ENCODE peak calls at places on chromosome 9, in five cellular contexts. D is A549, Q is endodermal cell, H is astrocyte, S is RWPE1. Y is an unnamed sample.

GRCh38 chr9:134388976-134389375 is 62.7 kb downstream of the RXRA start:
- DNase-seq in D (no peak), Q (no peak), H (no peak), S (no peak), Y (no peak)

GRCh38 chr9:34654317-34655083 is 2.5 kb downstream of the IL11RA start:
- DNase-seq in D (no peak), Q (no peak), H (no peak), S (no peak), Y (no peak)

GRCh38 chr9:23789529-23790254 is 36.3 kb downstream of the ELAVL2 start:
- DNase-seq in D (no peak), Q (no peak), H (no peak), S (no peak), Y (no peak)

GRCh38 chr9:96139592-96140251 is 162.3 kb downstream of the HSD17B3 start:
- DNase-seq in D (peak), Q (no peak), H (peak), S (peak), Y (no peak)

GRCh38 chr9:91255327-91255726 is 106.4 kb downstream of the AUH start:
- DNase-seq in D (no peak), Q (no peak), H (peak), S (no peak), Y (no peak)

GRCh38 chr9:74499111-74499601 is 2.0 kb downstream of the RORB start:
- DNase-seq in D (no peak), Q (peak), H (peak), S (no peak), Y (peak)

GRCh38 chr9:20832775-20833174 is 148.7 kb downstream of the FOCAD start:
- DNase-seq in D (no peak), Q (no peak), H (no peak), S (no peak), Y (no peak)

GRCh38 chr9:21031818-21032203 is 371 bp upstream of the HACD4 start:
- DNase-seq in D (no peak), Q (no peak), H (no peak), S (no peak), Y (no peak)

GRCh38 chr9:137319434-137319975 is 17.4 kb upstream of the NRARP start:
- DNase-seq in D (peak), Q (peak), H (no peak), S (no peak), Y (no peak)

GRCh38 chr9:20553750-20554149 is 68.5 kb downstream of the MLLT3 start:
- DNase-seq in D (no peak), Q (no peak), H (no peak), S (no peak), Y (no peak)

GRCh38 chr9:90825586-90825985 is 24.0 kb downstream of the SYK start:
- DNase-seq in D (no peak), Q (no peak), H (no peak), S (no peak), Y (no peak)

GRCh38 chr9:124220551-124221451 is 36.9 kb upstream of the NEK6 start:
- DNase-seq in D (peak), Q (peak), H (peak), S (peak), Y (no peak)

GRCh38 chr9:138009016-138009415 is 131.4 kb downstream of the CACNA1B start:
- DNase-seq in D (no peak), Q (peak), H (no peak), S (no peak), Y (peak)

GRCh38 chr9:35431467-35431866 is 58.4 kb upstream of the RUSC2 start:
- DNase-seq in D (no peak), Q (no peak), H (no peak), S (no peak), Y (no peak)

GRCh38 chr9:34233691-34234090 is 54.8 kb downstream of the UBAP1 start:
- DNase-seq in D (no peak), Q (no peak), H (no peak), S (no peak), Y (no peak)

GRCh38 chr9:121750715-121751623 is 99.5 kb downstream of the DAB2IP start:
- DNase-seq in D (no peak), Q (peak), H (no peak), S (no peak), Y (no peak)

GRCh38 chr9:34486572-34486971 is 28.0 kb downstream of the DNAI1 start:
- DNase-seq in D (no peak), Q (no peak), H (no peak), S (no peak), Y (no peak)

GRCh38 chr9:114027159-114027895 is 50.8 kb downstream of the AMBP start:
- DNase-seq in D (no peak), Q (peak), H (no peak), S (no peak), Y (peak)

GRCh38 chr9:110950041-110950645 is 88.1 kb downstream of the LPAR1 start:
- DNase-seq in D (no peak), Q (no peak), H (peak), S (no peak), Y (no peak)

GRCh38 chr9:5513966-5514365 is 3.6 kb downstream of the PDCD1LG2 start:
- DNase-seq in D (no peak), Q (no peak), H (no peak), S (no peak), Y (no peak)

GRCh38 chr9:4137234-4137633 is 162.6 kb downstream of the GLIS3 start:
- DNase-seq in D (peak), Q (no peak), H (peak), S (peak), Y (no peak)

GRCh38 chr9:131396626-131397025 is 2.7 kb downstream of the PRRC2B start:
- DNase-seq in D (no peak), Q (no peak), H (no peak), S (no peak), Y (no peak)

GRCh38 chr9:105103776-105104175 is 140.7 kb upstream of the SLC44A1 start:
- DNase-seq in D (peak), Q (no peak), H (peak), S (no peak), Y (no peak)

GRCh38 chr9:73143606-73144328 is 7.9 kb upstream of the ANXA1 start:
- DNase-seq in D (peak), Q (no peak), H (peak), S (peak), Y (no peak)

GRCh38 chr9:92609142-92609500 is 60.8 kb downstream of the IPPK start:
- DNase-seq in D (no peak), Q (no peak), H (peak), S (no peak), Y (no peak)

GRCh38 chr9:15293727-15294405 is 13.2 kb downstream of the TTC39B start:
- DNase-seq in D (no peak), Q (no peak), H (no peak), S (no peak), Y (no peak)

GRCh38 chr9:125633116-125633743 is 73.8 kb downstream of the MAPKAP1 start:
- DNase-seq in D (no peak), Q (no peak), H (no peak), S (peak), Y (no peak)

GRCh38 chr9:38620483-38621433 is at the start of gene ANKRD18A:
- DNase-seq in D (peak), Q (peak), H (peak), S (peak), Y (peak)
- H3K27ac ChIP-seq in D (peak), Q (no peak), H (no peak), S (peak), Y (no peak)

DNA sequence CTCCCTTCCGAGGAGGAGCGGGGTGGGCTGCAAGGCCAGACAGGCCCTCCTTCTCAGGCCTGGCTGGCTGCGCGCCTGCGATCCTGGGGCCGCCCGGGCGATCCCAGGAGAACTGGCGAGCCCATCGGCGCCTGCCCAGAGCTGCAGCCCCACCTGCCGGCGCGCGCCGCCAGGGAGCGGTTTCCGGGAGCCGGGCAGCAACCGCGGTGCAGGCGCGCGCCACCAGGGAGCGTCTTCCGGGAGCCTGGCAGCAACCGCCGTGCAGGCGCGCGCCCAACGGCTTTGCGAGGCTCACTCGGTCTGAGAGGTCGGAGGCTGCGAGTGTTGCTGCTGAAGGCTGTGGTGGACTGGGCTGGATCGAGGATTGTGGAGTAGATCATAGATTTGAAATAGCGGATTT is 668.7 kb downstream of the SPATA31A6 start:
- DNase-seq in D (peak), Q (peak), H (no peak), S (peak), Y (peak)
- TF ChIP-seq CTCF in D (peak), Q (peak), H (no peak), S (peak), Y (peak)

GRCh38 chr9:94705162-94705712 is 21.3 kb upstream of the AOPEP start:
- DNase-seq in D (no peak), Q (no peak), H (no peak), S (no peak), Y (no peak)
- H3K27ac ChIP-seq in D (no peak), Q (no peak), H (no peak), S (no peak), Y (no peak)

GRCh38 chr9:127698386-127698785 is 8.4 kb upstream of the CFAP157 start:
- DNase-seq in D (no peak), Q (no peak), H (no peak), S (no peak), Y (no peak)

GRCh38 chr9:127700594-127701255 is 6.1 kb upstream of the CFAP157 start:
- DNase-seq in D (no peak), Q (no peak), H (no peak), S (no peak), Y (no peak)

GRCh38 chr9:127700140-127700539 is 6.6 kb upstream of the CFAP157 start:
- DNase-seq in D (no peak), Q (no peak), H (no peak), S (no peak), Y (no peak)

GRCh38 chr9:127697575-127697974 is 9.2 kb upstream of the CFAP157 start:
- DNase-seq in D (no peak), Q (no peak), H (no peak), S (no peak), Y (no peak)

DNA sequence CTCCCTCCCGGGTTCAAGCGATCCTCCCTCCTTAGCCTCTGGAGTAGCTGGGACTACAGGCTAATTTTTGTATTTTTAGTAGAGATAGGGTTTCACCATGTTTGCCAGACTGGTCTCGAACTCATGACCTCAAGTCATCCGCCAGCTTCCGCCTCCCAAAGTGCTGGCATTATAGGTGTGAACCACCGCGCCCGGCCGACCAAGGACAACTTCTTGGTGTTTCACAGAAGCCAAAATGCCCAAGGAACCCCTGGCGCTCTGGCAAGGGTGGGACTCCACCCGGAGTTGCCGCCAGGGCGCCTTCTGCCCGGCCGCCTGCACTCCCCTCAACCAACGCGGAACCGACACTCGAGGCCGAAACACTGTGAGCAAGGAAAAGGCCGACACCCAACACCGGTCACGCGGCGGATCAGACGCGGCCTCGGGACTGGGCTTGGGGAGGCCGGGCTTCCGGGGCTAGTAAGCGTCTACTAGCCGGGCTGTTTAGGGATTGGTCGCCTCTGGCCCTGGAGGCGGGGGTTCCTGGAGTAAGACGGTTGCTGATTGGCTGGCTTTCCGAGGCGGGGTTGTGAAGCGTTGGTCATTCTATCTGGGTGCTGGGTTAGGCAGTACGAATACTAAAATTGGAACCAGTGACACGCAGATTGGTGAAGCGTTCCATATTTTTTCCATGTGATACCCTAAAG is 7.7 kb upstream of the CFAP157 start:
- DNase-seq in D (peak), Q (peak), H (peak), S (peak), Y (peak)
- TF ChIP-seq CTCF in D (no peak), Q (peak), H (no peak), S (no peak), Y (peak)

DNA sequence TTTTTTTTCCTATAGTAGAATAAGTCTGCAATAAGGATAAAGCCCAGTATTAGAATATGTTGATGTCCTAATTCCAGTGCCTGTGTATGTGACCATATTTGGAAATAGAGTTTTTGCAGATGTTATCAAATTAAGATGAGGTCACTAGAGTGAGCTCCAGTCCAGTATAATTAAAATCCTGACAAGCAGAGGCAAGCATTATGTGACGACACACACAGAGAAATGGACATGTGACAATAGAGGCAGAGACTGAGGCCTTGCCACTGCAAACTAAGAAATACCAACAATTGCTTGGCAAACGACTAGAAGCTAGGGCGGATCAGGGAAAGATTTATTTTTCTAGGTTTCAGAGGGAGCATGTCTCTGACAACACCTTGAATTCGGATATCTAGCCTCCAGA is 216.4 kb upstream of the CYLC2 start:
- DNase-seq in D (no peak), Q (no peak), H (no peak), S (no peak), Y (no peak)
- H3K27ac ChIP-seq in D (no peak), Q (no peak), H (peak), S (no peak), Y (no peak)

GRCh38 chr9:107489144-107489673 is 360 bp downstream of the KLF4 start:
- DNase-seq in D (no peak), Q (no peak), H (no peak), S (peak), Y (no peak)

GRCh38 chr9:107491081-107492053 is 1.8 kb upstream of the KLF4 start:
- DNase-seq in D (no peak), Q (peak), H (no peak), S (no peak), Y (peak)

GRCh38 chr9:107488400-107489143 is 997 bp downstream of the KLF4 start:
- DNase-seq in D (peak), Q (peak), H (peak), S (peak), Y (peak)

GRCh38 chr9:107487521-107488399 is 1.8 kb downstream of the KLF4 start:
- DNase-seq in D (peak), Q (peak), H (peak), S (no peak), Y (peak)

GRCh38 chr9:107489687-107490605 is at the start of gene KLF4:
- DNase-seq in D (peak), Q (peak), H (peak), S (peak), Y (peak)
- TF ChIP-seq CTCF in D (no peak), Q (no peak), H (no peak), S (no peak), Y (no peak)

GRCh38 chr9:112032009-112032408 is 135.4 kb downstream of the UGCG start:
- DNase-seq in D (no peak), Q (peak), H (no peak), S (no peak), Y (no peak)

GRCh38 chr9:112034216-112034611 is 137.6 kb downstream of the UGCG start:
- DNase-seq in D (no peak), Q (no peak), H (no peak), S (no peak), Y (no peak)

GRCh38 chr9:112031400-112031799 is 134.8 kb downstream of the UGCG start:
- DNase-seq in D (no peak), Q (no peak), H (no peak), S (no peak), Y (no peak)

GRCh38 chr9:112033237-112034215 is 136.9 kb downstream of the UGCG start:
- DNase-seq in D (no peak), Q (peak), H (no peak), S (no peak), Y (no peak)

GRCh38 chr9:112032733-112033132 is 136.1 kb downstream of the UGCG start:
- DNase-seq in D (no peak), Q (peak), H (peak), S (no peak), Y (no peak)
- H3K27ac ChIP-seq in D (no peak), Q (no peak), H (peak), S (no peak), Y (no peak)

DNA sequence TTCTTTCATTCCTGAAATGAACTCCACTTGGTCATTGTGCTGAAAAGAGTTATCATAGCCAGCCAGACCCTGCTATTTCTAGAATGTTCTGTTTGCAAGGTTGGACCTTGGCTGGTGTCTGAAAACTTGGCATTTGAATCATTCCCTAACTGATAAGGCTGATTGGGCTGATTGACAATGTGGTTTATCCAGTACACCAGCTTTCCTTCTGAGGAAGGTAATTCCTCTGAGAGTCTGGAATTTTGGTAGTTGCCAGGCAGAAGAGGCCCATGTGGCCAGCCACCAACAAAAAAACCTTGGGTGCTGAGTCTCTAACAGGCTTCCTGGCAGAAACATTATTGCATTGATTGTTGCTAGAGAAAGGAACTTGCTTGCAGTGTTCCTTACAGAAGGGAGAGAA is 15.3 kb downstream of the SEC61B start:
- DNase-seq in D (no peak), Q (no peak), H (peak), S (no peak), Y (no peak)
- TF ChIP-seq CTCF in D (no peak), Q (no peak), H (no peak), S (no peak), Y (no peak)

GRCh38 chr9:118268046-118268445 is 563.8 kb downstream of the TLR4 start:
- DNase-seq in D (no peak), Q (no peak), H (no peak), S (no peak), Y (no peak)

DNA sequence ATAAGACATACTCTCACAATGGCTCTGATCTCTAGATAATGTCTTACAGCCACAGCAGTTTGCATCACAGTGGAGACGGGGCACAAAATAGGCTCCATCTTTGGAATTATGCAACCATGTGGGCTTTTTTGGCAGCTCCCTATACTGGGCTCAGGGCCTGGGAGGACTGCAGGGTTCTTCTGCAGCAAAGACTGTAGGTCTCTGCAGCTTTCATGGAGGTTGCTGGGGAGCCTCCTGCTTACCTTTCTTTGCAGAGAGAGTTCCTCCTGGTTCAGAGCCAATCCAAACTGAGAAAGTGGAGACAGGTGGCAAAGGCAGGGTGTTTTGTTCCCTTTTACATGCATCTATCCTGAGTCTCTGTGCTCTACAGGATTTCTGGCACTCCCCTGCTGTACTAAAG is 558.0 kb downstream of the TLR4 start:
- DNase-seq in D (no peak), Q (no peak), H (no peak), S (no peak), Y (no peak)
- H3K27ac ChIP-seq in D (no peak), Q (no peak), H (no peak), S (no peak), Y (no peak)